ENCODE peak calls at places on chromosomes 12 and 14, in five cellular contexts. G is adrenal gland, D is WERI-Rb-1, Q is fibroblast of mammary gland, B is fibroblast of pulmonary artery. V is an unnamed sample.

GRCh38 chr12:14771651-14772137 is 31.6 kb downstream of the WBP11 start:
- DNase-seq in G (no peak), D (no peak), Q (no peak), B (no peak), V (peak)

GRCh38 chr14:73227812-73228781 is 9.2 kb upstream of the PAPLN start:
- DNase-seq in G (peak), D (no peak), Q (peak), B (peak), V (peak)

GRCh38 chr12:66584673-66585072 is 94.2 kb downstream of the GRIP1 start:
- DNase-seq in G (no peak), D (no peak), Q (peak), B (no peak), V (no peak)

GRCh38 chr12:29229158-29229505 is 80.1 kb downstream of the FAR2 start:
- DNase-seq in G (no peak), D (no peak), Q (no peak), B (no peak), V (no peak)

GRCh38 chr14:99899578-99900178 is 106.5 kb downstream of the EML1 start:
- DNase-seq in G (no peak), D (no peak), Q (peak), B (peak), V (peak)

GRCh38 chr14:72024043-72024407 is 91.8 kb downstream of the RGS6 start:
- DNase-seq in G (peak), D (peak), Q (peak), B (peak), V (peak)

GRCh38 chr12:21710944-21711343 is 53.3 kb upstream of the LDHB start:
- DNase-seq in G (no peak), D (no peak), Q (peak), B (no peak), V (peak)

GRCh38 chr14:22266141-22266442 is 322.9 kb downstream of the DAD1 start:
- DNase-seq in G (no peak), D (no peak), Q (no peak), B (no peak), V (no peak)

GRCh38 chr14:78508023-78508422 is 337.9 kb downstream of the NRXN3 start:
- DNase-seq in G (no peak), D (no peak), Q (no peak), B (no peak), V (no peak)

GRCh38 chr12:10196210-10196609 is 16.5 kb upstream of the GABARAPL1 start:
- DNase-seq in G (no peak), D (no peak), Q (no peak), B (no peak), V (peak)

GRCh38 chr14:68376067-68376810 is 416.6 kb downstream of the ZFP36L1 start:
- DNase-seq in G (no peak), D (no peak), Q (no peak), B (no peak), V (no peak)

GRCh38 chr12:2893007-2893406 is 2.3 kb downstream of the TULP3 start:
- DNase-seq in G (peak), D (no peak), Q (peak), B (peak), V (no peak)

GRCh38 chr12:69167648-69168165 is 71.7 kb upstream of the CPSF6 start:
- DNase-seq in G (no peak), D (no peak), Q (no peak), B (no peak), V (no peak)

GRCh38 chr14:92615451-92615850 is 101.9 kb downstream of the RIN3 start:
- DNase-seq in G (no peak), D (no peak), Q (no peak), B (no peak), V (peak)

GRCh38 chr12:114415525-114415868 is 9.6 kb upstream of the TBX5 start:
- DNase-seq in G (no peak), D (no peak), Q (no peak), B (no peak), V (no peak)

GRCh38 chr12:27163048-27163715 is 80.8 kb upstream of the C12orf71 start:
- DNase-seq in G (no peak), D (no peak), Q (peak), B (no peak), V (peak)

GRCh38 chr12:14384783-14385638 is 19.5 kb downstream of the ATF7IP start:
- DNase-seq in G (peak), D (peak), Q (peak), B (peak), V (peak)

GRCh38 chr12:22658214-22658613 is 33.2 kb downstream of the ETNK1 start:
- DNase-seq in G (no peak), D (no peak), Q (peak), B (peak), V (peak)

GRCh38 chr12:132366341-132366861 is 37.0 kb upstream of the GALNT9 start:
- DNase-seq in G (no peak), D (peak), Q (no peak), B (no peak), V (no peak)

GRCh38 chr12:32517966-32518365 is 118.6 kb downstream of the FGD4 start:
- DNase-seq in G (no peak), D (no peak), Q (no peak), B (no peak), V (no peak)

GRCh38 chr12:32519047-32519446 is 119.7 kb downstream of the FGD4 start:
- DNase-seq in G (no peak), D (no peak), Q (no peak), B (no peak), V (no peak)

GRCh38 chr12:32522322-32523221 is 123.2 kb downstream of the FGD4 start:
- DNase-seq in G (no peak), D (no peak), Q (no peak), B (no peak), V (peak)
- H3K4me3 ChIP-seq in G (no peak), D (no peak), Q (no peak), B (no peak), V (no peak)

GRCh38 chr14:96001866-96002510 is 37.2 kb upstream of the C14orf132 start:
- DNase-seq in G (no peak), D (peak), Q (no peak), B (no peak), V (no peak)

GRCh38 chr14:95998656-95999055 is 40.5 kb upstream of the C14orf132 start:
- DNase-seq in G (no peak), D (no peak), Q (peak), B (peak), V (no peak)

GRCh38 chr14:96002511-96002884 is 36.7 kb upstream of the C14orf132 start:
- DNase-seq in G (no peak), D (peak), Q (no peak), B (no peak), V (no peak)
- TF ChIP-seq CTCF in G (no peak), D (peak), Q (no peak), B (no peak), V (no peak)

GRCh38 chr12:8146416-8146771 is 10.4 kb upstream of the ZNF705A start:
- DNase-seq in G (no peak), D (no peak), Q (no peak), B (no peak), V (no peak)

GRCh38 chr12:8145754-8146415 is 10.9 kb upstream of the ZNF705A start:
- DNase-seq in G (peak), D (peak), Q (peak), B (peak), V (no peak)
- H3K4me3 ChIP-seq in G (no peak), D (peak), Q (peak), B (peak), V (no peak)

DNA sequence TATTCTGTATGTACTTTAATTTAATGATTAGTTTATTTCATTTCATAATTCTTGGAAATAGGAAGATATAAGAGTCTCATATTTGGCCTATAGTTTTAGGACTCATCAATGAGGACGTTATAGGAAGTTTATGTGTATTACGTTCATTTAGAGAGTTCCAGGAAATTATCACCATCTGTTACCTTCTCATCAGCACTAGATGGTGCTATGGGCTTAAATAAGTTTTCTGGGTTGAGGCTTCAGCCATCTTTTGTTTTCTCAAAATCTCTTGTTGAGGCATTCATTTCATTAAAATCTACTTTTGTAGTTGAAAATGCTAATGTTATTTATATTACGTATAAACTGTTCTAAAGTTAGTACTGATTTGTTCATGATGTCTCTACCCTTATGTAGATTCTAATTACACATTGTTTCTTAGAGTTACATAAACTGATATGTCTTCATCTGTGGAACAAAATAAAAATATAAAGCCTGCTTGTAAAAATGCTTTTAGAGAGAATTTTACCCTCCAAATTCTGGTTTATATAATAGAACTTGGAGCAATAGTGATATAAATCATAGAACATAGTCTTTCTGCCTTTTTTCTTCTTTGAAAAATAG is 89.2 kb downstream of the CFAP54 start:
- DNase-seq in G (no peak), D (no peak), Q (peak), B (peak), V (peak)
- TF ChIP-seq CTCF in G (peak), D (peak), Q (peak), B (peak), V (peak)

DNA sequence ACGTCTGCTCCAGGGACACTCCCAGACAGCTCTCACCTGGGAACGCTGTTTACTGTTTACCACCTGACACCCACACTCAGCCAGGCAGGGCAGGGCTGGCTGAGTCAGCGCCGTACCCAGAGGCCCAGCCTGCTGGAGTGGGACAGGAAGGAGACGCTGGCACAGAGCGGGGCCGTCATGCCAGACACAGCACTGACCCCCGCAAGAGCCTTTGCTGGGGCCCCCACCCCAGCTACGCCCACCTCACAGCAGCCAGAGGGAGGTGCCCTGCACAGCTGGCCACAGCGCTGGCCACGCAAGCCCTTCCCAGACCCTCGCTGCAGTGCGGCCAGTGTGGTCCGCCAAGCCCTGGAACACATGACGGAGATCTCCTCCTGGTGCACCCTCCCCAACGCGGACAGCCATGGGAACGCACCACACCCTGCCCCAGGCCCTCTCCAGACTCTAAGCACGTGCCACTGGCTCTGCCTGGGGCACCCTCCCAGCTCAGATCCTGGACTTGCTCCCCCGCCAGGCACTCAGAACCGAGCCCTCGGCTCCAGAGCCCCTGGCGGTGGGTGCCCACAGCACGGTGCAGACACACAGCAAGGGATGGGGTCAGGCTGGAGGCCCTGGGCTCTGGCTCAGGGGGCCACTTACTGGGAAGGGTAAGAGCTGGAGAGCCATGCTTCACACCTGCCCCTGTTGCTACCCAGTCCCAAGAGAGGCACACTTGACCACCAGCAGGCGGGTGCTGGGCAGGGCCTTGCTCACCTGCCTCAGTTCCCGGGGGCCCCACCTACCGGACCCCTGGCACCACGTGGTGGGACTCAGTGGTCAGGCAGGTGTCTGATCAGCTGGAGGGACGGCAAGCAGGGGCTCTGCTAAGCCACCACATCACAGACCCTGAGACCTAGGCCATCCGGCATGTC is 5.6 kb downstream of the AHNAK2 start:
- DNase-seq in G (no peak), D (peak), Q (peak), B (no peak), V (no peak)
- H3K4me3 ChIP-seq in G (no peak), D (no peak), Q (no peak), B (no peak), V (no peak)

V was measured in GM12865.